ENCODE peak calls at places on chromosomes 12 and 14, in seven cellular contexts. B is fibroblast of lung, J is mesenchymal stem cell, V is K562, W is keratinocyte, P is mesendoderm, Y is MM.1S. F is an unnamed sample.

GRCh38 chr12:54386781-54387467 is 2.4 kb upstream of the ZNF385A start:
- DNase-seq in V (peak; percentile 33), W (no peak), B (no peak), Y (no peak), J (no peak), P (no peak), F (peak; percentile 50)

GRCh38 chr12:118982308-118982707 is 967 bp downstream of the SRRM4 start:
- DNase-seq in Y (no peak), P (no peak), J (no peak), V (no peak), B (no peak), W (no peak), F (no peak)

GRCh38 chr14:30874120-30874998 is at the start of gene COCH:
- DNase-seq in Y (peak; percentile 26), B (peak; percentile 18), J (no peak), P (peak; percentile 79), V (peak; percentile 82), W (no peak), F (peak; percentile 88)

GRCh38 chr12:56634242-56634836 is 4.2 kb upstream of the BAZ2A start:
- DNase-seq in Y (peak; percentile 63), V (peak; percentile 73), W (no peak), J (peak; percentile 40), P (peak; percentile 87), B (no peak), F (peak; percentile 87)

GRCh38 chr14:20622816-20623291 is 18.6 kb downstream of the OR6S1 start:
- DNase-seq in V (no peak), P (no peak), B (no peak), Y (no peak), W (no peak), J (no peak), F (no peak)

GRCh38 chr12:102232446-102232845 is 34.8 kb upstream of the PMCH start:
- DNase-seq in J (no peak), Y (no peak), B (peak; percentile 20), W (no peak), V (no peak), P (no peak), F (no peak)

GRCh38 chr12:108495054-108495453 is 20.0 kb upstream of the FICD start:
- DNase-seq in Y (peak; percentile 18), W (no peak), P (peak; percentile 59), V (peak; percentile 76), J (peak; percentile 21), B (no peak), F (peak; percentile 60)

GRCh38 chr12:109053382-109054123 is 1.2 kb downstream of the USP30 start:
- DNase-seq in J (peak; percentile 65), Y (peak; percentile 77), V (peak; percentile 35), B (no peak), W (no peak), P (no peak), F (peak; percentile 19)

GRCh38 chr14:89304972-89305703 is 111.9 kb downstream of the FOXN3 start:
- DNase-seq in V (no peak), P (peak; percentile 58), W (no peak), B (peak; percentile 80), J (peak; percentile 95), Y (peak; percentile 63), F (peak; percentile 72)

GRCh38 chr14:100135073-100135472 is 24.4 kb downstream of the DEGS2 start:
- DNase-seq in J (no peak), W (no peak), P (no peak), Y (no peak), V (no peak), B (no peak), F (no peak)

GRCh38 chr12:119225454-119225853 is 46.7 kb downstream of the HSPB8 start:
- DNase-seq in V (no peak), J (no peak), P (peak; percentile 54), Y (no peak), B (no peak), W (no peak), F (no peak)

GRCh38 chr12:65894127-65894526 is 69.8 kb downstream of the HMGA2 start:
- DNase-seq in B (no peak), W (no peak), J (peak; percentile 62), Y (no peak), V (no peak), P (no peak), F (no peak)

GRCh38 chr12:106898001-106898966 is 57.4 kb upstream of the TMEM263 start:
- DNase-seq in V (no peak), Y (no peak), W (no peak), J (no peak), P (no peak), B (no peak), F (peak; percentile 44)

GRCh38 chr14:74612346-74613021 is 447 bp upstream of the LTBP2 start:
- DNase-seq in P (peak; percentile 91), V (peak; percentile 89), J (peak; percentile 76), B (peak; percentile 74), W (no peak), Y (peak; percentile 58), F (peak; percentile 98)

GRCh38 chr12:59113831-59114273 is 193.5 kb upstream of the LRIG3 start:
- DNase-seq in V (peak; percentile 46), P (peak; percentile 86), B (peak; percentile 76), W (peak; percentile 44), Y (peak; percentile 84), J (peak; percentile 79), F (peak; percentile 38)

GRCh38 chr12:52249041-52249461 is 16.0 kb downstream of the KRT7 start:
- DNase-seq in Y (no peak), W (no peak), J (no peak), P (no peak), V (no peak), B (no peak), F (peak; percentile 94)

GRCh38 chr14:98941481-98941880 is 330.5 kb downstream of the BCL11B start:
- DNase-seq in V (no peak), B (no peak), W (no peak), J (no peak), Y (no peak), P (no peak), F (no peak)

GRCh38 chr12:89160716-89161123 is 191.6 kb downstream of the DUSP6 start:
- DNase-seq in W (no peak), B (peak; percentile 84), Y (no peak), P (peak; percentile 46), J (peak; percentile 76), V (no peak), F (peak; percentile 30)

GRCh38 chr12:120614873-120615272 is 25.6 kb upstream of the CABP1 start:
- DNase-seq in Y (no peak), W (no peak), P (no peak), B (no peak), V (no peak), J (no peak), F (no peak)

GRCh38 chr12:59181378-59181777 is 261.1 kb upstream of the LRIG3 start:
- DNase-seq in W (no peak), J (no peak), V (no peak), P (no peak), Y (peak; percentile 23), B (no peak), F (no peak)

GRCh38 chr12:26187014-26187413 is 8.4 kb upstream of the SSPN start:
- DNase-seq in J (no peak), P (no peak), V (no peak), Y (no peak), B (no peak), W (peak; percentile 19), F (no peak)

GRCh38 chr12:64864319-64864718 is 39.9 kb downstream of the TBC1D30 start:
- DNase-seq in W (no peak), Y (no peak), B (no peak), P (no peak), V (no peak), J (no peak), F (no peak)

GRCh38 chr14:104094709-104095425 is 9.4 kb downstream of the ASPG start:
- DNase-seq in J (peak; percentile 28), V (peak; percentile 74), W (no peak), B (peak; percentile 7), Y (peak; percentile 37), P (peak; percentile 74), F (peak; percentile 99)

DNA sequence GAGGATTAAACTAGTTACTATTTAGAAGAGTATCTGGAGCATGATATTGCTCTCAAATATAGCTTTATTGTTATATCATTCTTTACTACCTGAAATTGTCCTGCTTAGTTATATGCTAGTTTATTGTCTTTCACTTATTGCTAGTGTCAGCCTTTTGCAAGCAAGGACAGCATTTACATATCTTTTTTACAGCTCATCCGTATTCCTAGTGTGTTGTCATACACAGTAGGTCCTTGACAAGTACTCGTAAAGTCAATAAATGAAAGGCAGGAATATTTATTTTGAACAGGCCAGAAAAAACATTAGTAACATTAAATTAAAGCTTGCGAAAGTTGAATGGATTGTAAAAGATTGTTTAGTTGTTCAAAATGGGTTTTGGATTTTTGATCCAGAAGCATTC is 35.0 kb downstream of the CRADD start:
- DNase-seq in W (no peak), V (no peak), Y (no peak), P (no peak), J (no peak), B (no peak), F (no peak)
- H3K27me3 ChIP-seq in W (no peaks in the 10 kb centered on the region), V (no peaks in the 10 kb centered on the region), Y (no peaks in the 10 kb centered on the region), P (no peaks in the 10 kb centered on the region), J (no peaks in the 10 kb centered on the region), B (no peaks in the 10 kb centered on the region), F (no peaks in the 10 kb centered on the region)

GRCh38 chr12:116524964-116525379 is 34.2 kb upstream of the MAP1LC3B2 start:
- DNase-seq in P (peak; percentile 97), J (no peak), B (peak; percentile 73), V (no peak), Y (no peak), W (peak; percentile 56), F (peak; percentile 66)
- H3K4me2 ChIP-seq in P (no peak overlapping the region), J (peak overlapping the region; percentile 45), B (peak overlapping the region; percentile 62), V (no peak overlapping the region), Y (no peak overlapping the region), W (peak overlapping the region; percentile 59), F (peak overlapping the region; percentile 50)

DNA sequence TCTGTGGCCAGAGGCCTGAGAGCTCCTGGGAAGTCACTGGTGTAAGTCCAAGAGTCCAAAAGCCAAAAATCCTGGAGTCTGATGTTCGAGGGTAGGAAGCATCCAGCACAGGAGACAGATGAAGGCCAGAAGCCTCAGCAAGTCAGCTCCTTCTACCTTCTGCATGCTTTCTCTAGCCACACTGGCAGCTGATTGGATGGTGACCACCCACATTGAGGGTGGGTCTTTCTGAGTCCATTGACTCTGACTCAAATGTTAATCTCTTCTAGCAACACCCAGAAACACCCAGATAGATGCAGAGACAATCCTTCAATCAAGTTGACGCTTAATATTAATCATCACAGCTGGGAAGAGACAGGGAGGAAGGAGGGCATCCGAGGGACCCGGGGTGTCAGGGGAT is 305.8 kb downstream of the AACS start:
- DNase-seq in Y (no peak), V (no peak), P (no peak), J (no peak), B (no peak), W (no peak), F (no peak)
- H3K27me3 ChIP-seq in Y (no peaks in the 10 kb centered on the region), V (no peaks in the 10 kb centered on the region), P (no peaks in the 10 kb centered on the region), J (no peaks in the 10 kb centered on the region), B (no peaks in the 10 kb centered on the region), W (no peaks in the 10 kb centered on the region), F (no peaks in the 10 kb centered on the region)

GRCh38 chr12:5456025-5456424 is 24.1 kb downstream of the NTF3 start:
- DNase-seq in W (no peak), Y (no peak), P (peak; percentile 42), V (no peak), J (no peak), B (no peak), F (no peak)

GRCh38 chr12:5458229-5459050 is 26.5 kb downstream of the NTF3 start:
- DNase-seq in Y (no peak), W (no peak), P (no peak), B (no peak), J (no peak), V (no peak), F (no peak)

GRCh38 chr12:5453471-5453870 is 21.6 kb downstream of the NTF3 start:
- DNase-seq in P (no peak), B (no peak), V (no peak), J (peak; percentile 59), W (no peak), Y (no peak), F (no peak)

GRCh38 chr12:5459051-5459782 is 27.3 kb downstream of the NTF3 start:
- DNase-seq in J (no peak), V (no peak), Y (no peak), P (no peak), W (no peak), B (no peak), F (no peak)

GRCh38 chr12:5456906-5457305 is 25.0 kb downstream of the NTF3 start:
- DNase-seq in Y (no peak), B (peak; percentile 80), V (no peak), W (no peak), P (peak; percentile 61), J (peak; percentile 49), F (no peak)
- H3K4me2 ChIP-seq in Y (peak overlapping the region; percentile 22), B (peak overlapping the region; percentile 54), V (no peak overlapping the region), W (peak overlapping the region; percentile 13), P (no peak overlapping the region), J (no peak overlapping the region), F (peak overlapping the region; percentile 18)